ENCODE peak calls at places on chromosomes 12 and 14, in five cellular contexts. J is hepatocyte; W is heart left ventricle; L is CD8-positive, alpha-beta T cell; O is HepG2. E is an unnamed sample.
A peak's percentile ranks its signal among the peaks of the same experiment; 100 is the strongest.

GRCh38 chr12:72267974-72268373 is 4.2 kb upstream of the TRHDE start:
- DNase-seq in L (no peak), J (no peak), O (no peak), W (no peak), E (no peak)

GRCh38 chr12:76790564-76791552 is 26.9 kb downstream of the ZDHHC17 start:
- DNase-seq in O (peak; percentile 12), L (no peak), W (no peak), J (peak; percentile 41), E (no peak)

GRCh38 chr14:79543966-79544365 is 667.3 kb downstream of the DIO2 start:
- DNase-seq in J (peak; percentile 50), L (no peak), W (no peak), O (no peak), E (no peak)

GRCh38 chr14:61406670-61407069 is 85.3 kb downstream of the PRKCH start:
- DNase-seq in J (no peak), W (no peak), L (no peak), O (no peak), E (no peak)

GRCh38 chr12:123748171-123748570 is 13.9 kb upstream of the DNAH10 start:
- DNase-seq in J (no peak), O (no peak), W (no peak), L (no peak), E (no peak)

GRCh38 chr12:80582431-80582830 is 125.0 kb upstream of the MYF6 start:
- DNase-seq in W (no peak), O (no peak), L (no peak), J (no peak), E (no peak)

GRCh38 chr12:44795970-44796369 is 80.1 kb downstream of the NELL2 start:
- DNase-seq in W (no peak), J (no peak), L (no peak), O (no peak), E (no peak)

GRCh38 chr14:77483851-77484250 is 14.8 kb downstream of the ISM2 start:
- DNase-seq in W (no peak), O (no peak), J (no peak), L (no peak), E (no peak)

GRCh38 chr12:66550626-66551025 is 128.2 kb downstream of the GRIP1 start:
- DNase-seq in W (no peak), O (no peak), J (no peak), L (no peak), E (no peak)

GRCh38 chr14:31842905-31843304 is 234.2 kb upstream of the ARHGAP5 start:
- DNase-seq in L (no peak), J (no peak), O (no peak), W (no peak), E (no peak)

GRCh38 chr12:29581641-29582040 is 84.2 kb upstream of the OVCH1 start:
- DNase-seq in J (no peak), L (no peak), W (no peak), O (no peak), E (no peak)

GRCh38 chr12:59834659-59835474 is 239.0 kb downstream of the SLC16A7 start:
- DNase-seq in W (no peak), O (peak; percentile 5), J (peak; percentile 37), L (no peak), E (peak; percentile 18)

GRCh38 chr14:104140463-104141331 is 2.3 kb downstream of the KIF26A start:
- DNase-seq in W (no peak), O (no peak), L (no peak), J (no peak), E (no peak)

GRCh38 chr14:24965934-24966593 is 83.9 kb downstream of the STXBP6 start:
- DNase-seq in O (no peak), J (peak; percentile 81), L (no peak), W (peak; percentile 31), E (peak; percentile 20)

GRCh38 chr14:85534435-85534834 is 4.5 kb downstream of the FLRT2 start:
- DNase-seq in L (no peak), O (no peak), W (no peak), J (peak; percentile 25), E (no peak)

GRCh38 chr12:52201520-52201839 is 9.7 kb upstream of the KRT80 start:
- DNase-seq in L (no peak), W (no peak), J (no peak), O (no peak), E (no peak)

GRCh38 chr14:73861060-73861459 is 9.4 kb downstream of the PTGR2 start:
- DNase-seq in J (no peak), W (no peak), O (no peak), L (no peak), E (no peak)

GRCh38 chr12:67344979-67345710 is 76.0 kb downstream of the CAND1 start:
- DNase-seq in L (no peak), W (no peak), O (no peak), J (no peak), E (no peak)

GRCh38 chr12:49355913-49356312 is 9.2 kb downstream of the DNAJC22 start:
- DNase-seq in O (no peak), J (no peak), L (peak; percentile 21), W (no peak), E (no peak)

GRCh38 chr12:50550530-50551223 is 45.9 kb downstream of the DIP2B start:
- DNase-seq in W (no peak), L (no peak), J (peak; percentile 71), O (no peak), E (peak; percentile 44)

GRCh38 chr14:37864861-37865718 is 269.7 kb downstream of the TTC6 start:
- DNase-seq in J (peak; percentile 46), L (no peak), W (no peak), O (peak; percentile 100), E (no peak)

GRCh38 chr14:92847220-92848148 is 53.4 kb downstream of the GOLGA5 start:
- DNase-seq in L (no peak), W (no peak), O (no peak), J (no peak), E (no peak)

GRCh38 chr12:9760699-9761406 is at the start of gene CD69:
- DNase-seq in J (no peak), W (no peak), L (peak; percentile 71), O (no peak), E (peak; percentile 16)

GRCh38 chr14:91383439-91383838 is 34.2 kb downstream of the CCDC88C start:
- DNase-seq in O (no peak), J (no peak), W (no peak), L (no peak), E (no peak)

DNA sequence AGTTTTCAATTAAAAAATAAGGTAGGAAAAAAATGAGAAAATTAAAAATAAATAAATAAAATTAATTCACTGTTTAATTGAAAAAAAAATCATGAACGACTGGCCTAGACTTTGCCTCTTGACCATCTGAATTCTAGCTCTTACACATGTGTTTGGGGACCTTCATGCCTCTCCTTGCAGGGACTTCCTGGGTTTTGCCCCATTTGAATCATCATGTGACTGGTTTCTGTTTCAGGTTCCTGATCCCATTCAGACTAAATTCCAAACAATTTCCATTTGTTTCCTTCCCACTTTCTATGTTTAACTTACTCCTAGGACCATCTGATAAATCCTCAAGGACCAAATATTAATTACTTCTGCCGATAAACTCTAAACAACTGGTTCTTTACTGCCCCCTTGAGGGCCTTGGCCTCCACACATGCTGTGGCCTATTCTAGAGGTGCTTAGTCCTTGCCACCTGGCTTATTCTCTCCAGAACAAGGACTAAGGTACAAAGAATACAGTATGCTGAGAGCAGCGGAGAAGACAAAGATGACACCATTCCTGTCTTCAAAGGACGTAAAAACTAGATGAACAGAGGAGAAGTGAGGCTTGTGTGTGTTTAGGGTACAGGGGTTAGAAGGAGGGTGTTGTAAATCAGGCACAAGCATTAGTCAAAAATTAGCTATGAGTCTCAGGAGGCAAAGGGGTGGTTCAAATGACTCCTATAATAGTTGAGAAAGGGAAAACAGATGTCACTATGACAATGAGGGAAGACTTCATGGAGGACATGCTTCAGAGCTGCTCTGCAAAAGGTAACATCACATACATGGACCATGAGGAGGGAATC is 125.8 kb upstream of the AVPR1A start:
- DNase-seq in O (peak; percentile 44), W (no peak), J (peak; percentile 74), L (no peak), E (peak; percentile 78)
- TF ChIP-seq CTCF in O (peak; percentile 69), W (peak; percentile 35), J (peak; percentile 74), L (no peak), E (peak; percentile 61)

GRCh38 chr12:7160183-7160582 is 29.3 kb upstream of the PEX5 start:
- DNase-seq in O (no peak), W (no peak), J (no peak), L (no peak), E (no peak)

GRCh38 chr12:7161811-7162210 is 27.7 kb upstream of the PEX5 start:
- DNase-seq in L (no peak), J (no peak), W (no peak), O (no peak), E (no peak)

GRCh38 chr12:7158866-7159600 is 28.9 kb downstream of the CLSTN3 start:
- DNase-seq in W (no peak), J (no peak), O (no peak), L (no peak), E (no peak)

GRCh38 chr12:7161327-7161726 is 28.2 kb upstream of the PEX5 start:
- DNase-seq in J (no peak), W (no peak), L (no peak), O (no peak), E (no peak)

GRCh38 chr12:7162691-7163114 is 26.8 kb upstream of the PEX5 start:
- DNase-seq in J (peak; percentile 76), O (peak; percentile 52), L (no peak), W (no peak), E (peak; percentile 75)
- TF ChIP-seq CTCF in J (peak; percentile 55), O (peak; percentile 83), L (no peak), W (peak; percentile 18), E (peak; percentile 51)

DNA sequence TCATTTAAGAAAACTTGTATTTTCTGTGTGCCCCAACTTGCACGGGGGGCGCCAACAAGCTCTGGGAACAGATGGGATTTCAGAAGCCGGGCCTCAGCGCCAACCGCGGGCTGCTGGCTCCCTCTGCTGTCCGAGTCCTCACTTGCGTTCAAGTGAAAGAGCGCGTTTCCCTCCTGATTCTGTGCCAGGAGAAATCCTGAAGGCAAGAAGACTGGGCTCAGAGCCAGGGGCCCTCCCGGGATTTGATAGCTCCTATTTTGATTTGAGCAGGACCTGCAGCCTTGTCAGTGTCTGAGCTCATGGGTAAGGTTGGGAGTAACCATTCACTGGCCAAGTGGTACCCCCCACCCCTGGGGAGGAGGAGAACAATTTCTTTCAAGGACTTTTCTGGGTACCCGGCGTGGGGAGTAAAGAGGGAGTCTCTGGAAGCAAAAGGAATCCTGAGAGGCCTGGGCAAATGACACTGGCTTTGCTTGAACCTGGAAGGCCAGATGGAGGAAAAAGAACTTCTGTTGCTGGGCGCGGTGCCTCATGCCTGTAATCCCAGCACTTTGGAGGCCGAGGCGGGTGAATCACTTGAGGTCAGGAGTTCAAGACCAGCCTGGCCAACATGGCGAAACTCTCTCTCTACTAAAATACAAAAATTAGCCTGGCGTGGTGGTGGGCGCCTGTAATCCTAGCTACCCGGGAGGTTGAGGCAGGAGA is 179.0 kb upstream of the RGS6 start:
- DNase-seq in J (peak; percentile 92), W (peak; percentile 93), L (peak; percentile 81), O (peak; percentile 62), E (peak; percentile 84)
- TF ChIP-seq CTCF in J (peak; percentile 99), W (peak; percentile 94), L (peak; percentile 90), O (peak; percentile 93), E (peak; percentile 88)

DNA sequence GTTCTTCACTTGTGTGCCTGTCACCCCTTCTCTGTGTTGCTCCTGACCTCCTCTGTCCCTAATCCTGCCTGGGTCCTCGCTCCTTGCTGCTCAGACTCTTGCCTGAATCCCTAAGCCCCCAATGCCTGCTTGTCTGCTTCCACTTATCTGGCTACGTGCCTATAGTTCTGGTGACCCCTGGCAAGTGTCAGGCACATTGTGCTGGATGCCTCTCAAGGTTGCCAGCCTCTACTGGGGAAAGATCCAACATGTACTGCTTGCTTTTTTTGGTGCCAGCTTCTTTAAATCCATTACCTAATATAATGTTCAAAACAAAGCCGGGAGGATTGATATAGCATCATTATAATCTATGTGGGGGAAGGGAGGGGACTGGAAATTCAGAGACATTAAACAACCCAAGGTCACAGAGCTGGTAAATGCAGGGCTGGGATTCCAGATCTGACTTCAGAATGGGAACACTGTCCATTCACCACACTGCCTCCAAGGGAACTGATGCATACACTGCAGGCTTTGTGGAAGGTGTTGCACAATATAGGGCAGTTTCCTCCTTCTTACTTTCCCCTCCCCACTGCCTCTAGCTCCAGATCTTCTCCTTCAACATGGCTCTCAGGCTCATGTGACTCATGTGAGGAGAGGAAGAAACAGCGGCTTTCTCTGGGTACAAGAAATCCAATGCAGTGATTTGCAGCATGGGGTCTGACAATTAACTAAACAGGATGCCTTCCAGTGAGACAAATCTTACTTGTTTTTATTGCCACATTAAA is 447.8 kb upstream of the CCDC196 start:
- DNase-seq in L (no peak), O (peak; percentile 3), W (peak; percentile 16), J (peak; percentile 76), E (peak; percentile 34)
- TF ChIP-seq CTCF in L (no peak), O (no peak), W (no peak), J (no peak), E (no peak)